ENCODE peak calls at places on chromosome 15, in four cellular contexts. I is SK-N-SH, M is K562, K is H1. U is an unnamed sample.

GRCh38 chr15:99704444-99704838 is 28.8 kb downstream of the LYSMD4 start:
- DNase-seq in I (peak; percentile 65), M (peak; percentile 83), K (no peak), U (no peak)

GRCh38 chr15:101543431-101543830 is 53.9 kb upstream of the PCSK6 start:
- DNase-seq in I (no peak), K (no peak), M (no peak), U (no peak)

GRCh38 chr15:97522362-97522761 is 438.1 kb upstream of the ARRDC4 start:
- DNase-seq in I (no peak), M (no peak), K (no peak), U (no peak)

GRCh38 chr15:66880380-66881155 is 178.5 kb downstream of the SMAD6 start:
- DNase-seq in M (no peak), K (peak; percentile 35), I (no peak), U (no peak)

GRCh38 chr15:59587085-59587826 is 24.3 kb upstream of the GCNT3 start:
- DNase-seq in K (no peak), I (no peak), M (no peak), U (no peak)

GRCh38 chr15:77066961-77067690 is 3.8 kb downstream of the TSPAN3 start:
- DNase-seq in I (no peak), K (no peak), M (peak; percentile 40), U (no peak)

GRCh38 chr15:47466357-47466756 is 250.9 kb upstream of the SEMA6D start:
- DNase-seq in I (no peak), M (no peak), K (no peak), U (no peak)

GRCh38 chr15:77440378-77440999 is 19.8 kb downstream of the HMG20A start:
- DNase-seq in I (no peak), M (no peak), K (no peak), U (no peak)

GRCh38 chr15:58926823-58927222 is 6.7 kb downstream of the SLTM start:
- DNase-seq in M (no peak), K (no peak), I (no peak), U (no peak)

GRCh38 chr15:68500363-68501317 is 68.7 kb upstream of the ITGA11 start:
- DNase-seq in M (no peak), I (no peak), K (peak; percentile 37), U (no peak)

GRCh38 chr15:70488002-70488605 is 275.3 kb downstream of the UACA start:
- DNase-seq in M (peak; percentile 69), I (peak; percentile 84), K (peak; percentile 87), U (peak; percentile 80)

GRCh38 chr15:94295275-94295674 is 63.9 kb downstream of the MCTP2 start:
- DNase-seq in I (no peak), M (no peak), K (no peak), U (no peak)

GRCh38 chr15:94300612-94301011 is 69.3 kb downstream of the MCTP2 start:
- DNase-seq in K (no peak), M (no peak), I (no peak), U (no peak)

GRCh38 chr15:94298359-94298758 is 67.0 kb downstream of the MCTP2 start:
- DNase-seq in I (no peak), K (no peak), M (no peak), U (no peak)

GRCh38 chr15:94294556-94294955 is 63.2 kb downstream of the MCTP2 start:
- DNase-seq in I (no peak), M (no peak), K (no peak), U (no peak)

GRCh38 chr15:94297543-94297942 is 66.2 kb downstream of the MCTP2 start:
- DNase-seq in M (no peak), K (no peak), I (no peak), U (no peak)
- TF ChIP-seq TEAD4 in M (no peak), K (no peak), I (no peak), U (no peak)

GRCh38 chr15:87340370-87340769 is 916.2 kb downstream of the NTRK3 start:
- DNase-seq in M (no peak), K (no peak), I (no peak), U (no peak)
- TF ChIP-seq TEAD4 in M (no peak), K (no peak), I (no peak), U (no peak)

GRCh38 chr15:63349621-63350020 is 32.0 kb downstream of the CA12 start:
- DNase-seq in K (no peak), M (no peak), I (no peak), U (no peak)

GRCh38 chr15:63350178-63350621 is 31.4 kb downstream of the CA12 start:
- DNase-seq in I (no peak), M (no peak), K (no peak), U (no peak)

GRCh38 chr15:63349156-63349555 is 32.5 kb downstream of the CA12 start:
- DNase-seq in M (no peak), I (no peak), K (no peak), U (no peak)

GRCh38 chr15:63347074-63347859 is 34.4 kb downstream of the CA12 start:
- DNase-seq in K (no peak), I (peak; percentile 56), M (no peak), U (no peak)

GRCh38 chr15:63348392-63348791 is 33.3 kb downstream of the CA12 start:
- DNase-seq in M (no peak), I (peak; percentile 42), K (no peak), U (no peak)
- TF ChIP-seq TEAD4 in M (no peak), I (no peak), K (no peak), U (no peak)

GRCh38 chr15:71708052-71708432 is 102.3 kb upstream of the NR2E3 start:
- DNase-seq in K (no peak), M (no peak), I (no peak), U (no peak)
- TF ChIP-seq TEAD4 in K (no peak), M (no peak), I (no peak), U (no peak)

DNA sequence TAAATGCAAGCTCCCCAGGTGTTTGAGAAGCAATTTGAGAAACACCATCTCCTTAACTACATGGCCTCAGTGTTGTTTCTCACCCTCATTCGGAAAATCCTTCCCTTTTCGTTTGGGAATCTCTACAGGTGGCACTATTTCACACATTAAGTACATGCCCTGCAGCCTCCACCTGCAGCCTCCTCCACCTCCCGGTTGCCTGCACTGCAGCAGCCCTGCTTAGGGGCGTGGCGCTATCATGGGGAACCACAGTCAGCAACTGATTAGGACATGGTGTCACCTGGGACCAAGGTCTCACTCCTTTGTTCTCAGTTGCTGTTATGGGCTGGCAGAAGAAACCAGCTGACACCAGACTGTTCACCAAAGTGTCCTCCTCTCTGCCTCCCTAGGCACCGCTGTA is 11.7 kb upstream of the ZNF774 start:
- DNase-seq in M (peak; percentile 61), I (no peak), K (peak; percentile 52), U (peak; percentile 45)
- TF ChIP-seq TEAD4 in M (no peak), I (no peak), K (no peak), U (no peak)

DNA sequence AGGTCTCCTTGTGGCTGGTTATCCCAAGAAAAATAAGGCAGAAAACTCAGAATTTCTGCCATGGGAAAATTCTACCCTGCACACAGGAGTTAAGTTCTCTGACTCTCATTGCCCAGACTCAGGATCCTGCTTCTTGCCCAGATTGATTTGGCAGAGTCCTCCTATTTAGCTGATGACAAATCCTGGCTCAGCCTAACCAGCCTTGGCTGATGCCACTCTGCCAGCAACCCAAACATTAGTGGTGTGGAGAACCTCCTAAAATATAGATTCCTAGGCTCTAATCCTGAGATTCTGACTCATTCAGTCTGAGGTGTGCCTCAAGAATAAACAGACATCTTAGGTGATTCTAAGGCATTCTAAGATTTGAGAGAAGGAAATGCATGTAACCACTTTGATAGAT is 60.5 kb upstream of the ACTC1 start:
- DNase-seq in M (no peak), I (no peak), K (no peak), U (no peak)
- TF ChIP-seq TEAD4 in M (no peak), I (no peak), K (no peak), U (no peak)

U was measured in WTC11.